ENCODE peak calls at places on chromosomes 6 and 20, in eight cellular contexts. T, N, I, C, Y, H, E and K are unnamed samples.

GRCh38 chr6:146546440-146546839 is 2.8 kb downstream of the RAB32 start:
- DNase-seq in Y (no peak), E (no peak), H (no peak), I (no peak), T (peak), C (no peak), N (no peak), K (no peak)

GRCh38 chr20:35695978-35696377 is 3.2 kb downstream of the NFS1 start:
- DNase-seq in C (no peak), H (no peak), E (no peak), N (no peak), T (no peak), I (no peak), Y (no peak), K (no peak)

GRCh38 chr6:159761135-159761872 is 541 bp upstream of the ACAT2 start:
- DNase-seq in I (peak), E (peak), N (peak), T (peak), H (peak), C (peak), Y (peak), K (peak)

GRCh38 chr6:158040051-158040803 is 58.6 kb downstream of the SYNJ2 start:
- DNase-seq in T (peak), C (no peak), Y (peak), H (no peak), N (no peak), E (peak), I (no peak), K (no peak)

GRCh38 chr6:87944541-87944954 is 103.1 kb upstream of the SPACA1 start:
- DNase-seq in N (peak), C (no peak), T (peak), Y (peak), E (peak), H (peak), I (peak), K (peak)

GRCh38 chr20:58086763-58087566 is 141.5 kb downstream of the ANKRD60 start:
- DNase-seq in C (no peak), Y (peak), T (peak), N (peak), E (peak), I (peak), H (peak), K (peak)

GRCh38 chr6:57297505-57297904 is 19.9 kb upstream of the PRIM2 start:
- DNase-seq in E (no peak), I (no peak), Y (no peak), H (no peak), C (no peak), N (no peak), T (no peak), K (no peak)

GRCh38 chr6:42404494-42404893 is 47.2 kb downstream of the TRERF1 start:
- DNase-seq in I (no peak), N (no peak), T (peak), C (no peak), E (no peak), H (no peak), Y (no peak), K (no peak)

GRCh38 chr20:56788041-56788670 is 159.1 kb downstream of the TFAP2C start:
- DNase-seq in E (no peak), Y (no peak), H (peak), N (no peak), I (no peak), C (no peak), T (peak), K (no peak)

GRCh38 chr6:113616875-113617274 is 240.3 kb upstream of the MARCKS start:
- DNase-seq in H (no peak), C (no peak), T (no peak), E (no peak), N (no peak), I (no peak), Y (no peak), K (no peak)

GRCh38 chr20:49846206-49846807 is 33.7 kb downstream of the SLC9A8 start:
- DNase-seq in N (peak), I (peak), T (peak), E (peak), C (peak), Y (peak), H (peak), K (peak)
- TF ChIP-seq CTCF in N (peak), I (peak), T (peak), E (peak), C (peak), Y (no peak), H (peak), K (peak)

GRCh38 chr6:150905769-150906168 is 40.3 kb downstream of the MTHFD1L start:
- DNase-seq in H (no peak), I (no peak), C (no peak), Y (no peak), E (no peak), T (no peak), N (peak), K (no peak)
- TF ChIP-seq CTCF in H (no peak), I (no peak), C (no peak), Y (no peak), E (peak), T (peak), N (peak), K (peak)

GRCh38 chr20:16694176-16694575 is 35.6 kb upstream of the SNRPB2 start:
- DNase-seq in H (no peak), N (no peak), I (no peak), Y (no peak), C (no peak), T (no peak), E (no peak), K (no peak)

GRCh38 chr20:16703570-16703969 is 26.3 kb upstream of the SNRPB2 start:
- DNase-seq in N (no peak), I (no peak), T (no peak), H (no peak), C (no peak), E (no peak), Y (no peak), K (no peak)

GRCh38 chr20:16701296-16701695 is 28.5 kb upstream of the SNRPB2 start:
- DNase-seq in T (peak), E (peak), C (no peak), Y (peak), N (peak), H (no peak), I (peak), K (no peak)

GRCh38 chr20:16695633-16696032 is 34.2 kb upstream of the SNRPB2 start:
- DNase-seq in Y (no peak), T (no peak), I (no peak), C (no peak), N (no peak), H (no peak), E (no peak), K (no peak)

GRCh38 chr20:16699287-16699686 is 30.5 kb upstream of the SNRPB2 start:
- DNase-seq in E (no peak), I (no peak), Y (no peak), T (no peak), C (no peak), N (no peak), H (no peak), K (no peak)
- TF ChIP-seq CTCF in E (no peak), I (no peak), Y (no peak), T (no peak), C (no peak), N (no peak), H (no peak), K (no peak)

DNA sequence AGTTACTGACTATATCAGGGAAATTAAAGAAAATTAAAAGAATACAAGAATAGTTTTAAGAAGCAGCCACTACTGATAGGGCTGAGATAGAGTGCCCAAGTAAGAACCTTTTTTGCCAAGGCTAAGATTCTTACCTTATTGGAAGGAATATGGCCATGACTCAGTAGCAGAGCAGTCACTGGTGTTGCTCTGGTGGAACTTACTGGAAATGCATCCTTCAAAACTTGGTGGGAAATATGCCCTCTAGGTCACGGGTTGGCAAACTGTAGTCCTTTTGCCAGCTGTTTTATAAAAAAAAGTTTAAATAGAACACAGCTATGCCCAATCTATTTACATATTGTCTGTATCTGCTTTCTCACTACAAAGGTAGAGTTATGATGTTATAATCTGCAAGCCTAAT is 6.0 kb downstream of the HSF2 start:
- DNase-seq in I (no peak), E (no peak), T (peak), N (no peak), Y (no peak), C (no peak), H (no peak), K (no peak)
- TF ChIP-seq CTCF in I (no peak), E (no peak), T (peak), N (no peak), Y (no peak), C (no peak), H (no peak), K (no peak)

GRCh38 chr20:61486198-61486597 is 234.1 kb downstream of the CDH4 start:
- DNase-seq in C (no peak), Y (no peak), H (no peak), I (no peak), E (no peak), T (no peak), N (no peak), K (no peak)
- TF ChIP-seq CTCF in C (no peak), Y (no peak), H (no peak), I (no peak), E (no peak), T (no peak), N (no peak), K (no peak)

GRCh38 chr20:17676378-17676759 is 5.7 kb downstream of the RRBP1 start:
- DNase-seq in T (no peak), C (no peak), Y (no peak), E (no peak), H (no peak), N (no peak), I (no peak), K (no peak)
- TF ChIP-seq CTCF in T (no peak), C (no peak), Y (no peak), E (no peak), H (no peak), N (no peak), I (no peak), K (no peak)

DNA sequence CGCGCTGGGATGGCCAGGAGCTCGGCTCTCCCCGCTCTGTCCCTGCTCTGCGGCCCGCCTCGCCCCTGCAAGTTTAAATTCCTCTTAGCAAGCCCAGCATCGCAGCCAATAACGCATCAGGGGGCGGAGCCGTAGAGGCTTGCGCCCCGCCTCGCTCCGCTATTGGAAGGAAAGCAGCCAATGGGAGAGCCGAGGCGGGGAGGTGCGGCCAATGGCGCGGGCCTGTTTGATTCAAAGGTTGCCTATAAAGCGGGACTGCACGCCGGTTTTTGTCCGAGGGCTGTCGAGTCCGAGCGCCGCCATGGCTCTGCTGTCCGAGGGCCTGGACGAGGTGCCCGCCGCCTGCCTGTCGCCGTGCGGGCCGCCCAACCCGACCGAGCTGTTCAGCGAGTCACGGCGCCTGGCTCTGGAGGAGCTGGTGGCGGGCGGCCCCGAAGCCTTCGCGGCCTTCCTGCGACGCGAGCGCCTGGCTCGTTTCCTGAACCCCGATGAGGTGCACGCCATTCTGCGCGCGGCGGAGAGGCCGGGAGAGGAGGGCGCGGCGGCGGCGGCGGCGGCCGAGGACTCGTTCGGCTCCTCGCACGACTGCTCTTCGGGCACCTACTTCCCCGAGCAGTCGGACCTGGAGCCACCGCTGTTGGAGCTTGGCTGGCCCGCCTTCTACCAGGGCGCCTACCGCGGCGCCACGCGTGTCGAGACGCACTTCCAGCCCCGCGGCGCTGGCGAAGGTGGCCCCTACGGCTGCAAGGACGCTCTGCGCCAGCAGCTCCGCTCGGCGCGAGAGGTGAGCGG is at the start of gene FAM83D:
- DNase-seq in H (peak), Y (peak), E (peak), I (peak), N (peak), T (peak), C (peak), K (peak)
- TF ChIP-seq CTCF in H (no peak), Y (no peak), E (no peak), I (no peak), N (no peak), T (no peak), C (no peak), K (no peak)

GRCh38 chr6:54992789-54993188 is 146.2 kb downstream of the FAM83B start:
- DNase-seq in H (no peak), T (peak), C (no peak), N (peak), E (peak), I (peak), Y (no peak), K (no peak)
- TF ChIP-seq CTCF in H (no peak), T (peak), C (no peak), N (peak), E (peak), I (peak), Y (peak), K (no peak)

GRCh38 chr6:117706504-117706903 is 31.2 kb downstream of the NUS1 start:
- DNase-seq in H (no peak), Y (no peak), E (no peak), T (no peak), C (no peak), I (no peak), N (no peak), K (no peak)

GRCh38 chr6:117711369-117711768 is 36.1 kb downstream of the NUS1 start:
- DNase-seq in I (no peak), T (no peak), E (peak), H (no peak), Y (no peak), C (no peak), N (no peak), K (no peak)
- TF ChIP-seq CTCF in I (no peak), T (no peak), E (no peak), H (no peak), Y (no peak), C (no peak), N (no peak), K (no peak)